ENCODE peak calls at places on chromosomes 12 and 14, in nine cellular contexts. V, S, Y, E, G, W, Q, M and J are unnamed samples.

GRCh38 chr14:69268223-69268622 is 8.3 kb downstream of the GALNT16 start:
- DNase-seq in V (no peak), S (no peak), Y (peak), E (no peak), G (no peak), W (peak), Q (no peak), M (no peak), J (peak)

GRCh38 chr14:52919971-52920370 is 30.9 kb downstream of the FERMT2 start:
- DNase-seq in V (no peak), S (no peak), Y (peak), E (no peak), G (no peak), W (peak), Q (no peak), M (no peak), J (no peak)

GRCh38 chr12:104643921-104644669 is 187.3 kb downstream of the CHST11 start:
- DNase-seq in V (peak), S (no peak), Y (no peak), E (no peak), G (peak), W (no peak), Q (peak), M (no peak), J (no peak)

GRCh38 chr12:2853626-2854025 is 3.2 kb downstream of the TEX52 start:
- DNase-seq in V (peak), S (no peak), Y (peak), E (no peak), G (peak), W (peak), Q (no peak), M (no peak), J (peak)

GRCh38 chr12:40620564-40621019 is 71.6 kb upstream of the CNTN1 start:
- DNase-seq in V (no peak), S (no peak), Y (no peak), E (no peak), G (no peak), W (no peak), Q (no peak), M (no peak), J (no peak)

GRCh38 chr12:57631566-57632368 is 1.2 kb downstream of the B4GALNT1 start:
- DNase-seq in V (no peak), S (no peak), Y (no peak), E (no peak), G (peak), W (peak), Q (no peak), M (no peak), J (peak)

GRCh38 chr12:42728770-42729531 is 139.4 kb upstream of the PRICKLE1 start:
- DNase-seq in V (no peak), S (no peak), Y (no peak), E (no peak), G (no peak), W (no peak), Q (no peak), M (no peak), J (no peak)

GRCh38 chr14:69268763-69269162 is 8.8 kb downstream of the GALNT16 start:
- DNase-seq in V (no peak), S (no peak), Y (peak), E (no peak), G (no peak), W (peak), Q (no peak), M (no peak), J (peak)

GRCh38 chr12:57836442-57837375 is 9.8 kb downstream of the CTDSP2 start:
- DNase-seq in V (peak), S (no peak), Y (peak), E (no peak), G (no peak), W (peak), Q (peak), M (peak), J (peak)

GRCh38 chr12:91274886-91275285 is 92.3 kb upstream of the DCN start:
- DNase-seq in V (no peak), S (peak), Y (peak), E (no peak), G (peak), W (peak), Q (peak), M (no peak), J (peak)

GRCh38 chr14:79758985-79759384 is 452.3 kb downstream of the DIO2 start:
- DNase-seq in V (no peak), S (no peak), Y (no peak), E (no peak), G (no peak), W (no peak), Q (no peak), M (no peak), J (no peak)

GRCh38 chr12:113403435-113404415 is at the start of gene SDS:
- DNase-seq in V (peak), S (no peak), Y (peak), E (no peak), G (no peak), W (peak), Q (peak), M (peak), J (no peak)

GRCh38 chr12:56840922-56841321 is 77.8 kb downstream of the HSD17B6 start:
- DNase-seq in V (no peak), S (no peak), Y (peak), E (no peak), G (no peak), W (no peak), Q (no peak), M (no peak), J (peak)

GRCh38 chr12:54036620-54037359 is 3.9 kb downstream of the HOXC5 start:
- DNase-seq in V (no peak), S (no peak), Y (no peak), E (no peak), G (no peak), W (no peak), Q (no peak), M (no peak), J (peak)

GRCh38 chr14:74616996-74617700 is 5.1 kb upstream of the LTBP2 start:
- DNase-seq in V (no peak), S (no peak), Y (no peak), E (no peak), G (no peak), W (peak), Q (no peak), M (no peak), J (no peak)

GRCh38 chr12:111430418-111431353 is 25.0 kb downstream of the SH2B3 start:
- DNase-seq in V (no peak), S (no peak), Y (no peak), E (no peak), G (peak), W (no peak), Q (peak), M (peak), J (no peak)

GRCh38 chr14:55329999-55330710 is 58.9 kb downstream of the FBXO34 start:
- DNase-seq in V (no peak), S (no peak), Y (peak), E (no peak), G (no peak), W (peak), Q (no peak), M (no peak), J (no peak)

GRCh38 chr14:93544212-93544611 is 113.5 kb downstream of the UNC79 start:
- DNase-seq in V (no peak), S (no peak), Y (no peak), E (no peak), G (no peak), W (no peak), Q (no peak), M (no peak), J (no peak)